ENCODE peak calls at places on chromosomes 5 and 9, in seven cellular contexts. O is pons, I is dorsolateral prefrontal cortex, E is skeletal muscle cell, H is H9, Z is colonic mucosa, X is foreskin keratinocyte. K is an unnamed sample.

GRCh38 chr5:170473642-170474041 is 30.2 kb upstream of the KCNIP1 start:
- DNase-seq in O (no peak), I (no peak), E (no peak), H (peak; percentile 20), Z (no peak), X (no peak), K (no peak)

GRCh38 chr9:85610074-85610855 is 131.5 kb downstream of the AGTPBP1 start:
- DNase-seq in O (peak; percentile 99), I (no peak), E (peak; percentile 39), H (no peak), Z (peak; percentile 38), X (peak; percentile 58), K (peak; percentile 89)

GRCh38 chr9:126614088-126614454 is 343 bp downstream of the LMX1B start:
- DNase-seq in O (no peak), I (no peak), E (no peak), H (no peak), Z (no peak), X (no peak), K (no peak)

GRCh38 chr5:140694276-140694675 is 3.0 kb downstream of the HARS2 start:
- DNase-seq in O (no peak), I (no peak), E (no peak), H (no peak), Z (no peak), X (no peak), K (no peak)

GRCh38 chr5:14928661-14929060 is 57.1 kb upstream of the ANKH start:
- DNase-seq in O (no peak), I (no peak), E (peak; percentile 73), H (no peak), Z (no peak), X (peak; percentile 69), K (no peak)

GRCh38 chr9:28341913-28342312 is 768.6 kb upstream of the C9orf72 start:
- DNase-seq in O (no peak), I (no peak), E (no peak), H (no peak), Z (no peak), X (no peak), K (no peak)

GRCh38 chr9:131310833-131311554 is 21.5 kb downstream of the PLPP7 start:
- DNase-seq in O (no peak), I (no peak), E (no peak), H (no peak), Z (no peak), X (no peak), K (peak; percentile 31)

GRCh38 chr5:55865831-55866230 is 14.7 kb downstream of the IL31RA start:
- DNase-seq in O (no peak), I (no peak), E (no peak), H (no peak), Z (no peak), X (peak; percentile 11), K (no peak)

GRCh38 chr5:55096860-55097259 is 5.6 kb upstream of the GZMA start:
- DNase-seq in O (no peak), I (no peak), E (no peak), H (no peak), Z (no peak), X (no peak), K (no peak)

GRCh38 chr9:41229408-41230401 is 40.6 kb upstream of the ZNG1F start:
- DNase-seq in O (peak; percentile 24), I (no peak), E (no peak), H (peak; percentile 54), Z (no peak), X (peak; percentile 7), K (peak; percentile 6)

GRCh38 chr5:52783226-52783959 is 4.3 kb upstream of the ITGA1 start:
- DNase-seq in O (no peak), I (no peak), E (no peak), H (no peak), Z (no peak), X (peak; percentile 82), K (no peak)

GRCh38 chr9:87336407-87336806 is 161.3 kb upstream of the DAPK1 start:
- DNase-seq in O (no peak), I (no peak), E (no peak), H (no peak), Z (no peak), X (no peak), K (no peak)

GRCh38 chr5:179319123-179319522 is 26.1 kb downstream of the ADAMTS2 start:
- DNase-seq in O (no peak), I (no peak), E (no peak), H (no peak), Z (no peak), X (no peak), K (no peak)

GRCh38 chr9:80188579-80188978 is 616.8 kb downstream of the TLE4 start:
- DNase-seq in O (no peak), I (no peak), E (no peak), H (no peak), Z (no peak), X (no peak), K (no peak)

GRCh38 chr5:170681013-170681433 is 102.5 kb upstream of the GABRP start:
- DNase-seq in O (no peak), I (no peak), E (no peak), H (peak; percentile 83), Z (no peak), X (peak; percentile 22), K (no peak)

GRCh38 chr9:88829276-88829675 is 162.0 kb upstream of the S1PR3 start:
- DNase-seq in O (no peak), I (no peak), E (no peak), H (no peak), Z (no peak), X (peak; percentile 50), K (no peak)

GRCh38 chr9:14052346-14052745 is 261.6 kb downstream of the NFIB start:
- DNase-seq in O (no peak), I (no peak), E (no peak), H (no peak), Z (no peak), X (no peak), K (no peak)

GRCh38 chr5:133051117-133051546 is 681 bp upstream of the HSPA4 start:
- DNase-seq in O (no peak), I (no peak), E (no peak), H (no peak), Z (no peak), X (no peak), K (no peak)

GRCh38 chr5:154511984-154512383 is 34.0 kb upstream of the HAND1 start:
- DNase-seq in O (no peak), I (no peak), E (no peak), H (no peak), Z (no peak), X (no peak), K (no peak)

GRCh38 chr9:93154293-93154903 is 20.3 kb upstream of the NINJ1 start:
- DNase-seq in O (no peak), I (no peak), E (no peak), H (peak; percentile 87), Z (peak; percentile 53), X (no peak), K (peak; percentile 54)